ENCODE peak calls at places on chromosome 15, in five cellular contexts. E is uterus, P is cardiac muscle cell, Z is fibroblast of lung, A is GM12864. D is an unnamed sample.
A peak's percentile ranks its signal among the peaks of the same experiment; 100 is the strongest.

GRCh38 chr15:58307313-58307961 is 124.4 kb upstream of the LIPC start:
- DNase-seq in E (no peak), P (peak; percentile 60), Z (peak; percentile 64), A (no peak), D (peak; percentile 66)

GRCh38 chr15:70582143-70582945 is 181.0 kb downstream of the UACA start:
- DNase-seq in E (no peak), P (peak; percentile 42), Z (peak; percentile 88), A (no peak), D (no peak)

GRCh38 chr15:46848704-46849103 is 868.6 kb upstream of the SEMA6D start:
- DNase-seq in E (no peak), P (no peak), Z (peak; percentile 59), A (no peak), D (peak; percentile 1)

GRCh38 chr15:38687340-38687739 is 122.7 kb upstream of the RASGRP1 start:
- DNase-seq in E (no peak), P (peak; percentile 25), Z (no peak), A (no peak), D (no peak)

GRCh38 chr15:44194397-44195150 is 497 bp downstream of the FRMD5 start:
- DNase-seq in E (no peak), P (peak; percentile 83), Z (peak; percentile 59), A (no peak), D (peak; percentile 89)

GRCh38 chr15:81301815-81302399 is 22.0 kb downstream of the STARD5 start:
- DNase-seq in E (no peak), P (no peak), Z (no peak), A (peak; percentile 78), D (no peak)

GRCh38 chr15:99424978-99425665 is 140.7 kb upstream of the MEF2A start:
- DNase-seq in E (peak; percentile 80), P (peak; percentile 96), Z (peak; percentile 90), A (peak; percentile 33), D (peak; percentile 97)

GRCh38 chr15:69009353-69009752 is 5.1 kb upstream of the NOX5 start:
- DNase-seq in E (no peak), P (peak; percentile 25), Z (no peak), A (no peak), D (peak; percentile 17)

GRCh38 chr15:75840659-75841058 is 2.6 kb upstream of the UBE2Q2 start:
- DNase-seq in E (peak; percentile 53), P (peak; percentile 84), Z (peak; percentile 77), A (no peak), D (peak; percentile 82)

GRCh38 chr15:92415639-92416297 is 22.1 kb downstream of the ST8SIA2 start:
- DNase-seq in E (no peak), P (no peak), Z (no peak), A (no peak), D (no peak)
- H3K4me3 ChIP-seq in E (no peak overlapping the region), P (no peak overlapping the region), Z (no peak overlapping the region), A (no peak overlapping the region), D (no peak overlapping the region)

GRCh38 chr15:84654689-84655453 is 788 bp upstream of the WDR73 start:
- DNase-seq in E (peak; percentile 70), P (peak; percentile 86), Z (peak; percentile 82), A (no peak), D (peak; percentile 85)
- TF ChIP-seq CTCF in E (peak; percentile 49), P (peak; percentile 74), Z (peak; percentile 68), A (peak; percentile 75), D (peak; percentile 70)

GRCh38 chr15:63291507-63291906 is 14.1 kb downstream of the APH1B start:
- DNase-seq in E (no peak), P (peak; percentile 74), Z (peak; percentile 70), A (no peak), D (peak; percentile 91)
- H3K4me3 ChIP-seq in E (no peak overlapping the region), P (no peak overlapping the region), Z (no peak overlapping the region), A (no peak overlapping the region), D (no peak overlapping the region)

DNA sequence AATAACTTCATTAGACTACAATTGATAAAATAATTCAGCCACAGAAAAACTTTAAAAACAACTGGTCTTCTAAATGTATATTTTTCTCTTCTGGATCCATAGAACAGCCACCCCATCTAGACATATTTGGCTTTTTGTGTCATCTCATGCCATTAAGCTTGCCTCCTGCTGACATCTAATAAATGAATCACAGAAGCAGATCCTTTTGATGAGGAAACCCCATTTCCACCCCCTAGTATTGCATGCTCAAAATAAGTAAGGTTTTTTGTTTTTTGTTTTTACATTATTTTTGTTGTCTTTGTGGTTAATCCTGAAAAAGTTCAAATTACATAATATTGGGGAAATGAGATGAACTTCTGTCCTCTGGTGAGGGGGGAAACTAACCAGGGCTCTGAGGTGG is 94.8 kb downstream of the DUT start:
- DNase-seq in E (no peak), P (no peak), Z (no peak), A (no peak), D (no peak)
- TF ChIP-seq CTCF in E (no peak), P (no peak), Z (no peak), A (no peak), D (no peak)

GRCh38 chr15:28963711-28964081 is 77.9 kb downstream of the APBA2 start:
- DNase-seq in E (no peak), P (no peak), Z (no peak), A (no peak), D (no peak)
- H3K4me3 ChIP-seq in E (no peak overlapping the region), P (no peak overlapping the region), Z (no peak overlapping the region), A (no peak overlapping the region), D (no peak overlapping the region)

DNA sequence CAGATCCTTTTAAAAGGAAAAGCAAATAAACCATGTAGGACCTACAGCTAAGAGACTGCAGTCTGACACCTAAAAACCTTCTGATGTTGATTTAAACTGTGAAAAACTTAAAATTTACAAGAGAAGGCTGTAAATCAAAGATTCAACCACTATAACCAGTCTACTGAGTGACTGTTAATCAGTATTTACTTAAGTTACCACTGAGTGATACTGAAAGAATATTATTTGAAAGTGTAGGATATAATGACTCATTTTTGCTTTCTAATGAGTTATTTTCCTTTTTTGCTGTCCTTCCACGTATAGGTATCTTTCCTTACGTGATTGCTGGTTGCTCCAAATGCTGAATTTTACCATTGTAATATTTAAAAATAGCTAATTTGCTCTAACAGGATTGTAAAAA is 44.6 kb downstream of the RFX7 start:
- DNase-seq in E (no peak), P (no peak), Z (no peak), A (no peak), D (no peak)
- TF ChIP-seq CTCF in E (no peak), P (no peak), Z (no peak), A (no peak), D (no peak)

GRCh38 chr15:40163657-40164416 is 3.0 kb downstream of the BUB1B start:
- DNase-seq in E (no peak), P (no peak), Z (no peak), A (no peak), D (no peak)
- H3K4me3 ChIP-seq in E (no peak overlapping the region), P (no peak overlapping the region), Z (no peak overlapping the region), A (peak overlapping the region; percentile 77), D (no peak overlapping the region)

GRCh38 chr15:23910030-23910429 is 222.9 kb upstream of the NDN start:
- DNase-seq in E (no peak), P (no peak), Z (no peak), A (no peak), D (no peak)
- TF ChIP-seq CTCF in E (no peak), P (no peak), Z (no peak), A (no peak), D (no peak)

GRCh38 chr15:76996526-76997401 is 1.8 kb downstream of the PSTPIP1 start:
- DNase-seq in E (no peak), P (peak; percentile 57), Z (peak; percentile 12), A (no peak), D (peak; percentile 24)
- H3K4me3 ChIP-seq in E (no peak overlapping the region), P (no peak overlapping the region), Z (no peak overlapping the region), A (peak overlapping the region; percentile 67), D (no peak overlapping the region)

DNA sequence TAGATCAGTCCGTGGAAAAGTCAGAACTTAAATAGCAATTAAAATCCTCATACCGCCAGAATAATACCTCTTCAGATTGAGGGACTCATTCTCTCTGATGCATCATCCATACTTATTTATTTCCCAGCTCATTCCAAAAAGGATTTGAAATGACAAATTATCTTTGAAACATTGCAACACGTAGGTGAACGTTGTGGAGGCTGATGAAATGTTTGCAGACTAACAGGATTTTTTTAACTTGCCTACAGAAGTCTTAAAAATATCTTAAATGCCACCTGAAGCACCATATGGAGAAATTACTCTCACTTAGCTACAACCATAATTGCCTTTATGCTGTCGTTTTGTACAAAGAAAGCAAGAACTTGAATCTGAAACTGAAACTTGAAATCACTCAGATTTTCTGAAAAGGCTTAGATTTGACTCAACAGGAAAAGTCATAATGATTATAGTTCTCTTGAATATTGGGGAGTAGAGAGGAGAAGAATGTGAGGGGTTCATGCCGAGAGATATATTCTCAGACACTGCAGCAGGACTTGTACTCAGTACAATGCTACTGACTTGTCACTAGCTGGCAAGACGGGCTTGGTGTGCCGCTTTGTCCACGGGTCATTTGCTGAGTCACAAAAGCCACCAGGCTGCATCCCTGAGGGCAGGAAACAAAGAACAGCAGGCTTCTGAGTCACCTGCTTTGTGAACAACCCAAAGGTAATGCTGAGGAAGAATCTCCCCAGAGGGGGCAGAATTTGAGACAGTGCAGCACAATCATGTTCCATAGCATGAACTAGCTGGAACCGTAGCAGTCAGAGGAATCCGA is 7.1 kb upstream of the FMN1 start:
- DNase-seq in E (no peak), P (peak; percentile 6), Z (peak; percentile 8), A (peak; percentile 35), D (no peak)
- TF ChIP-seq CTCF in E (no peak), P (no peak), Z (peak; percentile 17), A (peak; percentile 23), D (peak; percentile 2)